ENCODE peak calls at places on chromosomes 12 and 14, in seven cellular contexts. K is left ventricle myocardium inferior, C is SJSA1, D is pancreas, L is suprapubic skin, H is mesenchymal stem cell, G is BJ. J is an unnamed sample. For H3K36me3, the result is how much of the 10 kb centered on the place peaks cover.

GRCh38 chr12:114355389-114356088 is 50.4 kb downstream of the TBX5 start:
- DNase-seq in G (no peak), D (no peak), H (no peak), L (no peak), K (peak), C (no peak), J (no peak)

GRCh38 chr14:53949201-53949600 is 7.4 kb downstream of the BMP4 start:
- DNase-seq in H (no peak), K (no peak), G (no peak), C (no peak), D (no peak), L (no peak), J (no peak)

GRCh38 chr12:132125736-132126135 is 18.4 kb downstream of the DDX51 start:
- DNase-seq in D (no peak), C (no peak), K (no peak), G (no peak), L (peak), H (no peak), J (peak)

GRCh38 chr12:40569626-40570179 is 122.5 kb upstream of the CNTN1 start:
- DNase-seq in G (peak), H (no peak), C (no peak), L (no peak), D (no peak), K (no peak), J (no peak)

GRCh38 chr12:48782457-48783395 is 6.2 kb downstream of the ADCY6 start:
- DNase-seq in C (no peak), L (no peak), D (no peak), K (no peak), H (no peak), G (no peak), J (no peak)

GRCh38 chr12:127125607-127126259 is 1141.2 kb upstream of the TMEM132C start:
- DNase-seq in G (peak), H (peak), K (no peak), C (peak), L (no peak), D (no peak), J (no peak)

GRCh38 chr12:27779416-27779815 is 617 bp upstream of the KLHL42 start:
- DNase-seq in G (no peak), D (peak), L (no peak), C (peak), K (peak), H (peak), J (no peak)

GRCh38 chr12:121323908-121324307 is 27.4 kb upstream of the CAMKK2 start:
- DNase-seq in H (no peak), L (no peak), C (no peak), K (no peak), D (no peak), G (no peak), J (no peak)

GRCh38 chr12:70278945-70279344 is 35.7 kb downstream of the CNOT2 start:
- DNase-seq in H (no peak), K (no peak), G (no peak), D (no peak), L (no peak), C (no peak), J (no peak)

GRCh38 chr14:50762001-50762930 is 68.7 kb downstream of the NIN start:
- DNase-seq in D (no peak), L (no peak), C (peak), H (peak), K (no peak), G (peak), J (no peak)

GRCh38 chr12:44873898-44874297 is 2.2 kb downstream of the NELL2 start:
- DNase-seq in D (no peak), G (no peak), H (peak), C (no peak), L (no peak), K (no peak), J (no peak)

GRCh38 chr12:92707926-92708325 is 5.1 kb downstream of the PLEKHG7 start:
- DNase-seq in K (no peak), G (no peak), H (no peak), L (no peak), D (no peak), C (no peak), J (no peak)

GRCh38 chr14:100714205-100714781 is 12.4 kb upstream of the DLK1 start:
- DNase-seq in G (no peak), C (no peak), D (no peak), K (no peak), L (no peak), H (no peak), J (peak)

GRCh38 chr12:14696265-14696741 is at the start of gene GUCY2C:
- DNase-seq in G (no peak), D (no peak), H (no peak), K (no peak), L (no peak), C (no peak), J (no peak)

GRCh38 chr14:65069874-65070709 is 32.2 kb downstream of the MAX start:
- DNase-seq in H (no peak), D (peak), C (no peak), L (no peak), K (no peak), G (no peak), J (no peak)

GRCh38 chr12:70044170-70044569 is 199.1 kb upstream of the CNOT2 start:
- DNase-seq in H (peak), G (no peak), D (no peak), C (no peak), L (no peak), K (no peak), J (no peak)

GRCh38 chr14:63342381-63342780 is 23.6 kb upstream of the GPHB5 start:
- DNase-seq in K (no peak), C (no peak), G (no peak), D (no peak), H (no peak), L (no peak), J (no peak)

GRCh38 chr12:52230364-52231281 is 2.4 kb upstream of the KRT7 start:
- DNase-seq in C (peak), L (no peak), D (peak), G (peak), H (peak), K (peak), J (peak)

GRCh38 chr12:52151859-52152783 is 39.7 kb downstream of the KRT80 start:
- DNase-seq in G (no peak), H (peak), C (no peak), L (peak), K (peak), D (peak), J (peak)

GRCh38 chr12:55681142-55682077 is 26.3 kb downstream of the ITGA7 start:
- DNase-seq in C (peak), K (peak), H (peak), G (no peak), L (no peak), D (peak), J (peak)

GRCh38 chr12:99122496-99122895 is 477.4 kb downstream of the APAF1 start:
- DNase-seq in L (no peak), H (no peak), C (no peak), K (no peak), G (no peak), D (no peak), J (no peak)

GRCh38 chr12:69988601-69989194 is 163.7 kb downstream of the MYRFL start:
- DNase-seq in K (no peak), G (no peak), L (no peak), C (no peak), D (no peak), H (peak), J (no peak)

GRCh38 chr14:41642402-41643195 is 35.9 kb downstream of the LRFN5 start:
- DNase-seq in H (no peak), L (no peak), D (no peak), K (no peak), G (no peak), C (no peak), J (no peak)

GRCh38 chr12:104583311-104583710 is 126.6 kb downstream of the CHST11 start:
- DNase-seq in H (no peak), K (no peak), D (no peak), C (no peak), L (no peak), G (no peak), J (no peak)

GRCh38 chr12:59619461-59620240 is 23.8 kb downstream of the SLC16A7 start:
- DNase-seq in L (no peak), G (no peak), D (no peak), C (no peak), K (no peak), H (no peak), J (no peak)

GRCh38 chr12:82745807-82746206 is 59.1 kb downstream of the TMTC2 start:
- DNase-seq in G (no peak), D (no peak), C (no peak), L (no peak), H (no peak), K (no peak), J (no peak)

GRCh38 chr14:22918519-22918808 is 485 bp downstream of the RBM23 start:
- DNase-seq in C (no peak), L (no peak), K (no peak), G (no peak), D (no peak), H (no peak), J (no peak)

GRCh38 chr12:22321018-22321605 is 13.4 kb downstream of the ST8SIA1 start:
- DNase-seq in L (no peak), H (no peak), K (no peak), D (no peak), G (no peak), C (peak), J (no peak)

GRCh38 chr14:105207996-105208737 is 27.1 kb upstream of the NUDT14 start:
- DNase-seq in K (no peak), L (no peak), H (no peak), D (no peak), C (no peak), G (no peak), J (no peak)

GRCh38 chr14:85416771-85417170 is 113.2 kb upstream of the FLRT2 start:
- DNase-seq in G (no peak), C (peak), L (no peak), K (no peak), H (peak), D (no peak), J (no peak)

GRCh38 chr12:43761535-43761934 is 2.8 kb downstream of the IRAK4 start:
- DNase-seq in C (no peak), D (no peak), G (no peak), K (no peak), L (no peak), H (no peak), J (no peak)
- H3K4me3 ChIP-seq in C (no peak), D (no peak), G (no peak), K (no peak), L (no peak), H (no peak), J (no peak)

DNA sequence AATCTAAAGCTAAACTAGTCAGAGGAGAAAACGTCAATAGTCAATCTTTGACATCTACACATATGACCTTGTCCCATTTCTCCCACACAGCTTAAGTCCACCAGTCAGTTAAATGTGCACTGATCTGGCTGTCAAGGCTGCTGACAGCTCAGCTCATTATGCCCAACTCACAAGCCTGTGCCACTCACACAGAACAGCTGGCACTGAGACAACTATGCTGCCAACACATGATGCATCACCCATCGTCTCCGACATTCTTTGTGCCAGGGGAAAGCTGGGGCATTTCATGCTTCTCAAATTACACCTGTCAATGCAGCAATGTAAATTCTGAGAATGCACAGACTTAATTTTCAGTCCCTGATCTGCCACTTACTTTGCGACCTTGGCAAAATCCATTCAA is 25.3 kb downstream of the GNS start:
- DNase-seq in C (no peak), K (peak), H (no peak), L (no peak), D (no peak), G (no peak), J (peak)
- H3K36me3 ChIP-seq in C (under half), K (half or more), H (under half), L (under half), D (under half), G (under half), J (half or more)

DNA sequence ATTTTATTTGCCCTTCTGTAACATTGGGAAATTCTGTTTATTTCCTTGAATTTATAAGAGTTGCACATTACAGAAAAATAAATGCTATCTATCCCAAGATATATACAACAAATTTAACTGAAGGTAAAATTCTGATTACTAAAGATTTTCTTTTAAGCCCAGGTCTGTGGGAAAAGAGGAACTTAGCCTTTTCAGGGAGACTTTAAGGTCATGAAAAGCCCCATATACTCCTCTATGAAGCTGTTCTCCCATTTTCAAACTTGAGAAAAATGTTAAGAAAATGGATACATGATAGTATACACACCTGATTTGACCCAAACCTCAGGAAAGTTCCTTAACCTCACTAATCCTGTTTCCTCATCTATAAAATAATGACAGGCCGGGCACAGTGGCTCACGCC is 7.1 kb downstream of the SINHCAF start:
- DNase-seq in K (no peak), L (no peak), G (no peak), H (no peak), D (no peak), C (no peak), J (no peak)
- H3K4me3 ChIP-seq in K (no peak), L (no peak), G (no peak), H (no peak), D (no peak), C (no peak), J (no peak)

DNA sequence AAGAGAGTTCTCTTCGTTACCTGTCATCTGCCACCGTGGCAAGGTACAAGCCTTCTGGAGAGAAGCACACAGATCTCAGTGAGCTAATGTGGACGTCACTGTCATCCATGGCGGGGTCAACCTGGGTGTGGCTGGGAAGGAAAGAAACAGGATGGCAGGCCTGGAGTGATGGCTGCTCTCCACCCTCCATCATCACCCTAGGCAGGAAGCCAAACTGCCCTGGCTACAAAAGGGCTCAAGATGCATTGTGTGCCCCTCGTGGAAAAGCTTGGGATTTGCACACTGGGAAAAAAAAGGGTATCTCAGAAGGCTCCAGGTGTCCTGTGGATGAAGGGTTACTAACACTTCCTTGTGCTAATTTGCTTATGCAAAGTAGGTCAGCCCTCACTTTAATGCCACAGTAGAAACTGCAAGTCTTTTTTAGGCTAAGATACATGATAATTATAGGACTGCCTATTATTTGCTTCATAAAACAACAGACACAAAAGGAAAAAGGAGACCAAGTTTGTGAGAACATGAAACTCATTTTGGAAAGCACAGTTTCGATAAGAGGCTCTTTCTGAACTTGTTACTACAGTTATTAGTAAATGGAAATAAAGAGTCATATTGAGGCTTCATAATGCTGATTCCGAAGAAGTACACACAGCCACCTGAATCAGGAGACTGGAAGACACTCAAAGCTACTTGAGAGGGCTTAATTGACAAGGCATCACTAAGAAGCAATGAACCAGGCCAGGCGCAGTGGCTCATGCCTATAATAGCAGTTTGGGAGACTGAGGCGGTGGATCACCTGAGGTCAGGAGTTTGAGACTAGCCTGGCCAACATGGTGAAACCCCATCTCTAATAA is 18.9 kb downstream of the RFC5 start:
- DNase-seq in K (no peak), D (no peak), L (no peak), H (no peak), C (no peak), G (no peak), J (no peak)
- H3K36me3 ChIP-seq in K (half or more), D (under half), L (half or more), H (half or more), C (half or more), G (under half), J (under half)

GRCh38 chr14:104140213-104140462 is 1.8 kb downstream of the KIF26A start:
- DNase-seq in K (peak), L (no peak), C (no peak), G (no peak), H (no peak), D (peak), J (no peak)

GRCh38 chr14:104138098-104138890 is at the start of gene KIF26A:
- DNase-seq in L (peak), D (peak), C (peak), K (peak), G (no peak), H (peak), J (peak)

GRCh38 chr14:104137297-104138097 is 890 bp upstream of the KIF26A start:
- DNase-seq in L (peak), H (peak), C (peak), G (no peak), D (peak), K (peak), J (peak)

GRCh38 chr14:104139460-104140212 is 1.2 kb downstream of the KIF26A start:
- DNase-seq in H (no peak), K (peak), C (no peak), G (no peak), D (peak), L (peak), J (peak)

GRCh38 chr14:104138891-104139459 is 588 bp downstream of the KIF26A start:
- DNase-seq in L (peak), C (no peak), K (peak), G (no peak), H (peak), D (peak), J (peak)
- H3K4me3 ChIP-seq in L (peak), C (no peak), K (peak), G (peak), H (no peak), D (peak), J (peak)